ENCODE peak calls at places on chromosomes 7 and 10, in seven cellular contexts. Z is kidney epithelial cell, D is psoas muscle, I is dorsolateral prefrontal cortex, S is prostate gland, J is neuronal stem cell, G is pancreas. Y is an unnamed sample. For H3K27me3, the result is how much of the 10 kb centered on the place peaks cover.

GRCh38 chr10:61411651-61412050 is 41.5 kb downstream of the TMEM26 start:
- DNase-seq in Z (no peak), D (no peak), I (no peak), S (no peak), J (no peak), G (no peak), Y (no peak)

GRCh38 chr7:150918378-150918777 is 59.7 kb downstream of the KCNH2 start:
- DNase-seq in Z (no peak), D (no peak), I (no peak), S (no peak), J (no peak), G (no peak), Y (no peak)

GRCh38 chr7:6433814-6434630 is 13.7 kb downstream of the DAGLB start:
- DNase-seq in Z (no peak), D (no peak), I (no peak), S (no peak), J (no peak), G (no peak), Y (no peak)

GRCh38 chr7:114957434-114957833 is 35.5 kb downstream of the MDFIC start:
- DNase-seq in Z (no peak), D (no peak), I (no peak), S (no peak), J (no peak), G (no peak), Y (no peak)

GRCh38 chr10:127977368-127978009 is 70.6 kb downstream of the PTPRE start:
- DNase-seq in Z (peak), D (peak), I (peak), S (no peak), J (no peak), G (peak), Y (no peak)

GRCh38 chr10:80460399-80461207 is 6.5 kb downstream of the TSPAN14 start:
- DNase-seq in Z (no peak), D (no peak), I (peak), S (peak), J (no peak), G (peak), Y (no peak)

GRCh38 chr7:30594055-30594539 is 581 bp upstream of the GARS1 start:
- DNase-seq in Z (peak), D (no peak), I (peak), S (peak), J (no peak), G (peak), Y (no peak)

GRCh38 chr7:39073432-39073831 is 95.7 kb downstream of the POU6F2 start:
- DNase-seq in Z (no peak), D (no peak), I (no peak), S (peak), J (peak), G (no peak), Y (no peak)

GRCh38 chr10:77478248-77478963 is 159.2 kb downstream of the KCNMA1 start:
- DNase-seq in Z (peak), D (no peak), I (no peak), S (no peak), J (no peak), G (no peak), Y (no peak)

GRCh38 chr7:30654296-30655090 is 27.8 kb downstream of the CRHR2 start:
- DNase-seq in Z (no peak), D (no peak), I (no peak), S (no peak), J (no peak), G (no peak), Y (no peak)

GRCh38 chr10:91077549-91078017 is 142.9 kb upstream of the PCGF5 start:
- DNase-seq in Z (no peak), D (peak), I (peak), S (peak), J (no peak), G (peak), Y (no peak)

GRCh38 chr10:45091968-45092367 is 91.2 kb downstream of the ZNF22 start:
- DNase-seq in Z (no peak), D (peak), I (no peak), S (no peak), J (no peak), G (no peak), Y (no peak)

GRCh38 chr10:70664702-70665195 is 7.6 kb upstream of the ADAMTS14 start:
- DNase-seq in Z (peak), D (no peak), I (peak), S (no peak), J (no peak), G (no peak), Y (no peak)

DNA sequence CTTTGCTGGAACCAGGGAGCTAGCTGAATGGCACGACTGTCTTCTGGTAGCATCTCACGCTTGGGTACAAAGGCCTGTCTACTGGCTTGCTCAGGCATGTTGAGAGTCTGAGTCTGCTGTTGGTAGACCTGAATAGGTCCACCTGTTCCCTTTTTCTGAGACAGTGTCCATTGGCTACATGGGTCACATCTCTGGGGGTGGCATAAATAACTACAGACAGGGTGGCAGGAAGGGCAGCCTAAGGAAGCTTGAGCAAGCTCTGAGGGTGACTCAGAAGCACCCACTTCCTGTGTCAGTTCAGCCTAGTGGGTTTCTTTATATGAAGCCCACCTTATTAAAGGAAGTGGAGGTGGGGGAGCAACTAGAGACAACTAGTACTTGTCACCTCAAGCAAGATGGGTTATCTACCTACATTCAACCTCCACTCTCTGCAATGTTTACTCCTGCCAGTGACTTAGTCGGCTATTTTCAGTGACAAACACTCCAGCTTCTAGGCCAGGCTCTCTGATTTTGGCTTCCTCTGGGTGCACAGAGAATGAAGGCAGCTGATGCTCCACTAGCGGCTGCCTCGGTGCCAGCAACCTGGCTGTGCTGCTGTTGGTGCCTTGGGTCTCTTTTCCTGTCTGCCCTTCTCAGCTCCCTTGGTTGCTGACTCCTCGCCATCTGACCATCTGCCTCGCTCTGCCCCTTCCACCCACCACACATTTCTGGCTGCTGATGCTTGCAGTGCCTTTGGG is 5.7 kb upstream of the ZYX start:
- DNase-seq in Z (no peak), D (no peak), I (no peak), S (no peak), J (no peak), G (no peak), Y (peak)
- H3K4me3 ChIP-seq in Z (no peak), D (no peak), I (no peak), S (no peak), J (no peak), G (no peak), Y (peak)

DNA sequence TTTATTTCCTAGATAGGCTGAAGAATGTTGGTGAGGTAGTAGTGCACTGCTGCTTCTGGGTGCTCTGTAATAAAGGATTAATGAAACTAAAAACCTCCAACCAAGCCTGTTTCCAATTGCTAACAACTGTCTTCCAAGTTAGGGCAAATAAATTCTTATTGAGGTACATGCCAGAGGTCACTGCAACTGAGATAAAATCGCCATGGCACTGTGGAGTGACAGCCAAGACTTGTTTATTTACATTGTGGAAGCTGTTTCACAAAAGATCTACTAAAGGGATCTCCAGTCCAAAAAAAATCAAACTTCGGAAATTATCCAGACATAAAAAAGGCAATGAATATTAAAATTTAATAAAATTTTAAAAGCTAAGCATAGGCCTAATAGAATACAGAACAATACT is 65.2 kb downstream of the HYCC1 start:
- DNase-seq in Z (no peak), D (no peak), I (no peak), S (no peak), J (no peak), G (no peak), Y (no peak)
- H3K27me3 ChIP-seq in Z (under half), D (under half), I (under half), S (under half), J (under half), G (under half), Y (under half)

GRCh38 chr7:44639701-44640321 is 33.4 kb downstream of the OGDH start:
- DNase-seq in Z (peak), D (no peak), I (no peak), S (peak), J (peak), G (peak), Y (no peak)
- H3K4me3 ChIP-seq in Z (no peak), D (no peak), I (no peak), S (no peak), J (no peak), G (no peak), Y (peak)

DNA sequence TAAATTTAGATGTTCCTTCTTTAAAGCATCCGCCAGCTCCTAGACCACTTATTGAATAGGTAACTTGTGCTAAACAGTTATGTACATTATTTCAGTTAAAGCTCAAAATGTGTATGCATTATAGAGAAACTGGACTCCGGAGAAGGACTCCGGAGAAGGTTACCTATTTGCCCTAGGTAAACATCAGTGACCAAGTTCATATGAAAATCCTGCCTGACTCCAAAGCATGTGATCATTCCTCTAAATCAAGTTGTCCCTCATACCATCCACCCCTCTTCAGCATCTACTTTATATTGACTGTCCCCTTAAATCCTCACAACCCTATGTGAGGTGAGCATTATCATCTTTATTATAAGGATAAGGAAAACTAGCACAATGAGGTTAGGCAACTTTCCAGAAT is 147.5 kb downstream of the SRPK2 start:
- DNase-seq in Z (no peak), D (no peak), I (no peak), S (no peak), J (no peak), G (no peak), Y (no peak)
- H3K27me3 ChIP-seq in Z (under half), D (under half), I (under half), S (under half), J (under half), G (under half), Y (under half)

GRCh38 chr7:2686101-2686500 is 1.9 kb upstream of the AMZ1 start:
- DNase-seq in Z (no peak), D (no peak), I (no peak), S (no peak), J (no peak), G (no peak), Y (no peak)

GRCh38 chr7:2687338-2687869 is 598 bp upstream of the AMZ1 start:
- DNase-seq in Z (peak), D (no peak), I (no peak), S (no peak), J (no peak), G (no peak), Y (no peak)

GRCh38 chr7:2688409-2689342 is 674 bp downstream of the AMZ1 start:
- DNase-seq in Z (no peak), D (no peak), I (no peak), S (no peak), J (no peak), G (no peak), Y (no peak)

GRCh38 chr7:2689343-2689847 is 1.4 kb downstream of the AMZ1 start:
- DNase-seq in Z (no peak), D (no peak), I (no peak), S (no peak), J (no peak), G (no peak), Y (no peak)

DNA sequence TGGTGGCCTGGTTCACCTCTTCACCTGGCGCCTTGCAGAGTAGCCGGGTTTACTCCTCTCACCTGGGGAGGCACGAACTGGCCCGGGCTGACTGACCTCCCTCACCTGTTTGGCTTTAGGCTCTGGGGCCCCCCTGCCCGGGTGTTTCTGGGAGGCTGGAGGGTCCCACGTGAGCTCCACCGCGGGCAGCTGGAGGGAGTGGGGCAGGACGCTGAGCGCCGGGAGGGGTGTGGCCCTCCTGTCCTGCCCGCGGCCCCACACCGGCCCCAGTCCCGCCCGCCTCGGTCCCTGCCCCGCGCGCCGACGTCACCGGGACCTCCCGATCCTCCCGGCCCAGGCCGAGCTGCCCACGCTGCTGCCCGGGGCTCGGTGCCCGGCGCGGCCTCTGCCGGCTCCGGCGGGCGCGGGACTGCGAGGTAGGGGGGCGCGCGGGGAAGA is at the start of gene AMZ1:
- DNase-seq in Z (no peak), D (no peak), I (no peak), S (no peak), J (no peak), G (no peak), Y (no peak)
- H3K4me3 ChIP-seq in Z (peak), D (peak), I (peak), S (no peak), J (no peak), G (no peak), Y (no peak)

GRCh38 chr10:126290232-126290631 is 98.0 kb downstream of the ADAM12 start:
- DNase-seq in Z (no peak), D (no peak), I (no peak), S (no peak), J (no peak), G (no peak), Y (no peak)
- H3K27me3 ChIP-seq in Z (under half), D (under half), I (under half), S (under half), J (under half), G (under half), Y (under half)

GRCh38 chr10:55628260-55628701 is 732.8 kb downstream of the ZWINT start:
- DNase-seq in Z (no peak), D (no peak), I (peak), S (no peak), J (peak), G (no peak), Y (no peak)
- H3K4me3 ChIP-seq in Z (peak), D (peak), I (peak), S (no peak), J (peak), G (no peak), Y (no peak)

GRCh38 chr7:120865191-120865976 is 7.4 kb upstream of the TSPAN12 start:
- DNase-seq in Z (no peak), D (no peak), I (no peak), S (no peak), J (no peak), G (no peak), Y (no peak)

GRCh38 chr7:120869700-120870099 is 11.8 kb upstream of the TSPAN12 start:
- DNase-seq in Z (no peak), D (no peak), I (no peak), S (no peak), J (no peak), G (no peak), Y (no peak)

GRCh38 chr7:120864146-120864920 is 6.4 kb upstream of the TSPAN12 start:
- DNase-seq in Z (no peak), D (no peak), I (no peak), S (no peak), J (no peak), G (no peak), Y (no peak)

GRCh38 chr7:120862987-120863386 is 5.0 kb upstream of the TSPAN12 start:
- DNase-seq in Z (no peak), D (no peak), I (no peak), S (no peak), J (no peak), G (no peak), Y (no peak)

GRCh38 chr7:120867932-120868331 is 10.0 kb upstream of the TSPAN12 start:
- DNase-seq in Z (no peak), D (no peak), I (no peak), S (no peak), J (no peak), G (no peak), Y (no peak)
- H3K27me3 ChIP-seq in Z (under half), D (under half), I (under half), S (under half), J (under half), G (under half), Y (under half)

GRCh38 chr7:75916685-75917634 is 2.0 kb downstream of the POR start:
- DNase-seq in Z (no peak), D (no peak), I (no peak), S (no peak), J (no peak), G (no peak), Y (no peak)
- H3K4me3 ChIP-seq in Z (no peak), D (peak), I (no peak), S (no peak), J (no peak), G (peak), Y (no peak)